ENCODE peak calls at places on chromosomes 13 and 19, in six cellular contexts. E is breast epithelium, I is HFFc6, C is left ventricle myocardium inferior, G is fibroblast of lung, J is heart right ventricle. M is an unnamed sample.

GRCh38 chr19:5803752-5804515 is 933 bp upstream of the NRTN start:
- DNase-seq in E (peak), I (peak), C (peak), G (peak), J (peak), M (peak)

GRCh38 chr19:22545751-22546150 is 88.4 kb upstream of the ZNF492 start:
- DNase-seq in E (peak), I (no peak), C (peak), G (no peak), J (peak), M (peak)

GRCh38 chr13:49655906-49656305 is 27.6 kb downstream of the ARL11 start:
- DNase-seq in E (no peak), I (peak), C (no peak), G (no peak), J (no peak), M (no peak)

GRCh38 chr19:661427-662196 is 1.4 kb downstream of the RNF126 start:
- DNase-seq in E (no peak), I (no peak), C (no peak), G (no peak), J (no peak), M (peak)

GRCh38 chr19:28468701-28469459 is 744.1 kb downstream of the UQCRFS1 start:
- DNase-seq in E (no peak), I (no peak), C (no peak), G (no peak), J (no peak), M (no peak)

GRCh38 chr19:44684892-44685847 is 13.8 kb upstream of the CEACAM16 start:
- DNase-seq in E (no peak), I (peak), C (no peak), G (peak), J (peak), M (no peak)

GRCh38 chr19:961866-962620 is 22.1 kb upstream of the WDR18 start:
- DNase-seq in E (no peak), I (peak), C (no peak), G (peak), J (no peak), M (no peak)

GRCh38 chr13:45546410-45546765 is 69.2 kb downstream of the ERICH6B start:
- DNase-seq in E (no peak), I (no peak), C (no peak), G (no peak), J (no peak), M (no peak)

GRCh38 chr19:54457773-54458647 is 5.6 kb downstream of the LENG9 start:
- DNase-seq in E (no peak), I (no peak), C (no peak), G (no peak), J (no peak), M (no peak)

GRCh38 chr13:105312906-105313305 is 1222.6 kb downstream of the EFNB2 start:
- DNase-seq in E (no peak), I (no peak), C (no peak), G (no peak), J (no peak), M (no peak)

GRCh38 chr13:91141619-91142061 is 205.8 kb upstream of the MIR17HG start:
- DNase-seq in E (no peak), I (no peak), C (no peak), G (no peak), J (no peak), M (no peak)

GRCh38 chr13:20492641-20493040 is 33.0 kb downstream of the CRYL1 start:
- DNase-seq in E (no peak), I (peak), C (no peak), G (peak), J (no peak), M (peak)

GRCh38 chr19:11261902-11262839 is at the start of gene DOCK6:
- DNase-seq in E (peak), I (no peak), C (peak), G (no peak), J (peak), M (peak)

GRCh38 chr19:10182847-10183246 is 11.9 kb downstream of the DNMT1 start:
- DNase-seq in E (no peak), I (no peak), C (no peak), G (no peak), J (no peak), M (no peak)

GRCh38 chr13:91135949-91136348 is 211.5 kb upstream of the MIR17HG start:
- DNase-seq in E (no peak), I (no peak), C (no peak), G (no peak), J (no peak), M (no peak)

GRCh38 chr19:56567274-56568120 is at the start of gene ZNF470:
- DNase-seq in E (peak), I (peak), C (peak), G (peak), J (peak), M (peak)

GRCh38 chr19:21697171-21697570 is 70.2 kb downstream of the ZNF100 start:
- DNase-seq in E (no peak), I (no peak), C (no peak), G (no peak), J (no peak), M (no peak)

GRCh38 chr13:52906122-52906903 is 57.9 kb upstream of the PCDH8 start:
- DNase-seq in E (no peak), I (no peak), C (no peak), G (no peak), J (no peak), M (no peak)

GRCh38 chr13:97435297-97435682 is 1.3 kb downstream of the RAP2A start:
- DNase-seq in E (no peak), I (no peak), C (no peak), G (no peak), J (no peak), M (no peak)

GRCh38 chr13:110363009-110363408 is 55.9 kb downstream of the COL4A2 start:
- DNase-seq in E (no peak), I (no peak), C (no peak), G (no peak), J (no peak), M (no peak)

GRCh38 chr19:4518345-4519171 is at the start of gene PLIN4:
- DNase-seq in E (peak), I (no peak), C (peak), G (peak), J (peak), M (no peak)

GRCh38 chr13:40446365-40446764 is 220.1 kb downstream of the FOXO1 start:
- DNase-seq in E (no peak), I (no peak), C (no peak), G (no peak), J (no peak), M (no peak)

GRCh38 chr19:16496613-16496983 is 404 bp downstream of the C19orf44 start:
- DNase-seq in E (no peak), I (peak), C (peak), G (peak), J (no peak), M (no peak)

GRCh38 chr13:71374471-71375041 is 492.4 kb downstream of the DACH1 start:
- DNase-seq in E (no peak), I (no peak), C (no peak), G (peak), J (no peak), M (no peak)

GRCh38 chr13:35789335-35790166 is 313.1 kb upstream of the MAB21L1 start:
- DNase-seq in E (no peak), I (peak), C (no peak), G (peak), J (no peak), M (peak)

GRCh38 chr19:34229721-34230120 is 24.6 kb upstream of the GARRE1 start:
- DNase-seq in E (no peak), I (no peak), C (no peak), G (no peak), J (no peak), M (no peak)

GRCh38 chr19:46069841-46070341 is 29.1 kb upstream of the IGFL4 start:
- DNase-seq in E (no peak), I (peak), C (no peak), G (peak), J (no peak), M (no peak)

GRCh38 chr19:35777411-35777841 is 2.1 kb downstream of the ARHGAP33 start:
- DNase-seq in E (no peak), I (no peak), C (no peak), G (no peak), J (no peak), M (no peak)

GRCh38 chr19:13079542-13079986 is 23.1 kb downstream of the LYL1 start:
- DNase-seq in E (no peak), I (no peak), C (no peak), G (peak), J (peak), M (no peak)

GRCh38 chr13:107373551-107373950 is 805.6 kb upstream of the ARGLU1 start:
- DNase-seq in E (no peak), I (no peak), C (no peak), G (peak), J (no peak), M (no peak)

GRCh38 chr13:95716231-95716630 is 39.3 kb downstream of the DNAJC3 start:
- DNase-seq in E (no peak), I (no peak), C (no peak), G (no peak), J (no peak), M (no peak)
- TF ChIP-seq CTCF in E (no peak), I (no peak), C (no peak), G (no peak), J (no peak), M (no peak)

DNA sequence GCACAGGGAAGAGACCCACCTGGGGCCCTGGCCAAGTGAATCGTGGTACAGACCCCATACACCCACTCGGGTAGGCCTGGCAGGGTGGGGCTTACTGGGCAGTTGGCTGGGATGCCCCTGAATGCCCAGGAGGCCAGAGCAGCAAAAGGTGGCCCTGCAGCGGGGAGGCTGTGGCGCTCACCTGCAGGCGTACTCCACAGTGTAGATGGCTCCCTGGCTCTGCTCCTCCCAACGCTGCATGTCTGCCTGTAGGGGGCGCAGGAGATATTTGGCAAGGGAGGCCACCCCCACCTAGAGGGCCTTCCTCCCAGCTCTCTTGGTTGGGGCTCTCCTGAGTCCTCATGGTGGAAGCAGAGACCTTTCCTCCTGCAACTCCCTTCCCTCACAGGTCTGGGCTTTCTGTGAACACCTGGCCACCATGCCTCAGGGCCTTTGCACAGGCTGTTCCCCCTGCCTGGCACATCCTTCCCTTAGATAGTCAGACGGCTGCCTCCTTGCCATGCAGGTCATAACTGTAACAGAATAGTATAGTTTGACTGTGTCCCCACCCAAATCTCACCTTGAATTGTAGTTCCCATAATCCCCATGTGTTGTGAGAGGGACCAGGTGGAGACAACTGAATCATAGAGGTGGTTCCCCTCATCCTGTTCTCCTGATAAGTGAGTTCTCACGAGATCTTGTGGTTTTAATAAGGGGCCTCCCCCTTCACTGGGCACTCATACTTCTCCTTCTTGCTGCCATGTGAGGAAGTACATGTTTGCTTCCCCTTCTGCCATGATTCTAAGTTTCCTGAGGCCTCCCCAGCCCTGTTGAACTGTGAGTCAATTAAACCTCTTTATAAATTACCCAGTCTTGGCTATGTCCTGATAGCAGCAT is 5.9 kb downstream of the BORCS8 start:
- DNase-seq in E (no peak), I (peak), C (no peak), G (peak), J (no peak), M (peak)
- TF ChIP-seq CTCF in E (no peak), I (peak), C (peak), G (peak), J (peak), M (peak)

GRCh38 chr13:78764665-78765064 is 105.7 kb upstream of the OBI1 start:
- DNase-seq in E (no peak), I (no peak), C (no peak), G (no peak), J (no peak), M (no peak)
- TF ChIP-seq CTCF in E (no peak), I (no peak), C (no peak), G (no peak), J (no peak), M (no peak)

DNA sequence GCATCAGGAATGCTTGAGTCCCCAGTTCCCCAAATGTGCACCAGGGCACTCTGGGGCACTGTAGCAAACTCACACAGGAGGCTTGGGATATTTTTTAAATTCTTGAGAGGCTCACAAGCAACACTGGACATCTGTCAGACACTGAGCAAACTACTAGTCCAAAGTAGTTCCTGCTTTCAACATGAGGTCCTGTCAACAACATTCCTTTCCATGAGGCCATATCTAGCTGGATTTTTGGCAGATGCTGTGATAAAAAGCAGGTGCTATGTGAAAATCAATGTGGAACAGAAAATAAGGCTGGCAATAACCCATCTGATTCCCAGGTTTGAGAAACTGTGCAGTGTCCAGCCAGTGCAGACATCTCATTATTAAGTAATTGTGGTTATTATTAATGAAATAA is 50.5 kb downstream of the STARD13 start:
- DNase-seq in E (no peak), I (no peak), C (no peak), G (peak), J (no peak), M (no peak)
- TF ChIP-seq CTCF in E (no peak), I (no peak), C (peak), G (no peak), J (no peak), M (no peak)

DNA sequence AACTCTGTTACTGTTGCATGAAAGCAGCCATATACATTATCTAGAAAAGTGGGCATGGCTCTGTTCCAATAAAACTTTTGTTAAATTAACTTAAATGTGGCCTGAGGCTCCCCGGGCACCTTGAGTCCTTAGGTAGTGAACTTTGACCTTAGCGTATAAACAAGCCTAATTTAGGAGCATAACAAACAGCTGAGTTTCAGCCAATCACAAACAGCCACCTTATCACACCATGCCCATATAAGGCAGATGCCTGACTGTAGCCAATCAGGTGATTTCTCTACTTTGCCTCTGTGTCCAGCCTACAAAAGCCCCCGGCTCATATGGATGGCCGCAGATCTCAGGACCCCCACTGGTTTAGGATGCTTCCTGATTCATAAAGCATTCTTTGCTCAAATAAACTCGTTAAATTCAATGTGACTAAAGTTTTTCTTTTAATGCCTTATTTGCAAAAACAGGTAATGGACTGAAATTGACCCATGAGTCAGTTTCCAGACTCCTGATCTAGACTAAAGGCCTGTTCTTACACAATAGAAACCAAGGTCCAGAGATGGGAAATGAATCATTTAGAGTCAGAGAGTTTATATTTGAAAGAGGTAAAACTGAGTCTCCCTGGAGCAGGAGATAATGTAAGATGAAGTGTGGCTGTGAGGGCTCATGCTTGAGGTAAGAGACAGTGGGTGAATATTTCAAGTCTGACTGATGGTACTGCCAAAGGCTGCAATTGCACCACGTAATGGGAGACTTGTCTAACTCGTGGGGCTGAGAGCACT is 130.2 kb downstream of the FGF9 start:
- DNase-seq in E (no peak), I (no peak), C (no peak), G (no peak), J (no peak), M (no peak)
- TF ChIP-seq CTCF in E (no peak), I (no peak), C (no peak), G (no peak), J (no peak), M (no peak)